ENCODE peak calls at places on chromosomes 4 and X, in seven cellular contexts. Q, A, E, U, I, O and P are unnamed samples.
A peak's percentile ranks its signal among the peaks of the same experiment; 100 is the strongest.

GRCh38 chrX:11541510-11541909 is 124.2 kb downstream of the ARHGAP6 start:
- DNase-seq in A (no peak), I (no peak), Q (no peak), O (no peak), U (no peak), E (no peak), P (no peak)

GRCh38 chr4:169846396-169846795 is 88.7 kb upstream of the HPF1 start:
- DNase-seq in E (no peak), Q (no peak), A (peak; percentile 1), U (no peak), O (no peak), I (no peak), P (no peak)

GRCh38 chrX:95903490-95903889 is 781.2 kb upstream of the DIAPH2 start:
- DNase-seq in I (no peak), O (no peak), E (no peak), U (no peak), Q (no peak), A (no peak), P (no peak)

GRCh38 chr4:2417196-2417764 is 1.2 kb downstream of the ZFYVE28 start:
- DNase-seq in O (no peak), A (no peak), U (peak; percentile 43), I (no peak), E (no peak), Q (peak; percentile 78), P (no peak)

GRCh38 chrX:15114865-15115566 is 154.9 kb downstream of the ASB9 start:
- DNase-seq in A (no peak), O (peak; percentile 13), E (no peak), U (no peak), Q (no peak), I (no peak), P (no peak)

GRCh38 chr4:27360651-27361347 is 500.2 kb downstream of the STIM2 start:
- DNase-seq in Q (no peak), U (no peak), A (peak; percentile 4), O (peak; percentile 3), I (no peak), E (no peak), P (no peak)

GRCh38 chrX:69320116-69320515 is 154.9 kb upstream of the PJA1 start:
- DNase-seq in Q (peak; percentile 4), O (no peak), E (no peak), A (no peak), I (no peak), U (no peak), P (no peak)

GRCh38 chr4:113575391-113575790 is 186.1 kb downstream of the CAMK2D start:
- DNase-seq in O (no peak), E (no peak), A (peak; percentile 60), Q (no peak), U (no peak), I (no peak), P (no peak)

GRCh38 chrX:39464253-39464652 is 633.5 kb downstream of the BCOR start:
- DNase-seq in A (no peak), E (no peak), U (no peak), Q (no peak), I (no peak), O (no peak), P (no peak)

GRCh38 chr4:78707793-78708192 is 68.4 kb upstream of the BMP2K start:
- DNase-seq in A (no peak), U (no peak), E (no peak), Q (no peak), O (no peak), I (no peak), P (no peak)

GRCh38 chrX:2145672-2146412 is 354.9 kb downstream of the DHRSX start:
- DNase-seq in A (no peak), E (no peak), Q (no peak), I (no peak), O (no peak), U (no peak), P (no peak)

GRCh38 chr4:119587796-119588195 is 40.8 kb downstream of the PDE5A start:
- DNase-seq in E (no peak), U (no peak), O (no peak), A (peak; percentile 30), Q (no peak), I (no peak), P (no peak)

GRCh38 chrX:16610121-16610565 is 39.8 kb upstream of the S100G start:
- DNase-seq in A (peak; percentile 74), I (no peak), O (no peak), E (no peak), U (no peak), Q (no peak), P (no peak)

GRCh38 chr4:7828926-7829325 is 110.7 kb downstream of the AFAP1 start:
- DNase-seq in I (no peak), O (no peak), Q (no peak), A (peak; percentile 89), E (no peak), U (no peak), P (no peak)

GRCh38 chr4:138706206-138706605 is 309.4 kb upstream of the NOCT start:
- DNase-seq in A (peak; percentile 27), E (no peak), Q (no peak), U (no peak), I (no peak), O (no peak), P (no peak)

GRCh38 chrX:152988536-152989291 is 5.2 kb downstream of the PNMA5 start:
- DNase-seq in O (no peak), E (no peak), A (no peak), U (no peak), Q (no peak), I (no peak), P (no peak)
- H3K27ac ChIP-seq in O (no peak overlapping the region), E (no peak overlapping the region), A (no peak overlapping the region), U (no peak overlapping the region), Q (no peak overlapping the region), I (no peak overlapping the region), P (no peak overlapping the region)

GRCh38 chrX:153637121-153638040 is 9.6 kb upstream of the DUSP9 start:
- DNase-seq in U (no peak), Q (peak; percentile 12), E (peak; percentile 44), I (no peak), O (no peak), A (no peak), P (no peak)

GRCh38 chrX:153635388-153635787 is 11.6 kb upstream of the DUSP9 start:
- DNase-seq in O (no peak), I (no peak), Q (peak; percentile 11), A (no peak), E (no peak), U (no peak), P (no peak)

GRCh38 chrX:153636716-153637115 is 10.3 kb upstream of the DUSP9 start:
- DNase-seq in E (no peak), I (no peak), U (no peak), A (no peak), O (no peak), Q (peak; percentile 12), P (no peak)

GRCh38 chrX:153634832-153635231 is 12.2 kb upstream of the DUSP9 start:
- DNase-seq in E (no peak), O (no peak), U (no peak), I (no peak), A (no peak), Q (peak; percentile 12), P (no peak)

DNA sequence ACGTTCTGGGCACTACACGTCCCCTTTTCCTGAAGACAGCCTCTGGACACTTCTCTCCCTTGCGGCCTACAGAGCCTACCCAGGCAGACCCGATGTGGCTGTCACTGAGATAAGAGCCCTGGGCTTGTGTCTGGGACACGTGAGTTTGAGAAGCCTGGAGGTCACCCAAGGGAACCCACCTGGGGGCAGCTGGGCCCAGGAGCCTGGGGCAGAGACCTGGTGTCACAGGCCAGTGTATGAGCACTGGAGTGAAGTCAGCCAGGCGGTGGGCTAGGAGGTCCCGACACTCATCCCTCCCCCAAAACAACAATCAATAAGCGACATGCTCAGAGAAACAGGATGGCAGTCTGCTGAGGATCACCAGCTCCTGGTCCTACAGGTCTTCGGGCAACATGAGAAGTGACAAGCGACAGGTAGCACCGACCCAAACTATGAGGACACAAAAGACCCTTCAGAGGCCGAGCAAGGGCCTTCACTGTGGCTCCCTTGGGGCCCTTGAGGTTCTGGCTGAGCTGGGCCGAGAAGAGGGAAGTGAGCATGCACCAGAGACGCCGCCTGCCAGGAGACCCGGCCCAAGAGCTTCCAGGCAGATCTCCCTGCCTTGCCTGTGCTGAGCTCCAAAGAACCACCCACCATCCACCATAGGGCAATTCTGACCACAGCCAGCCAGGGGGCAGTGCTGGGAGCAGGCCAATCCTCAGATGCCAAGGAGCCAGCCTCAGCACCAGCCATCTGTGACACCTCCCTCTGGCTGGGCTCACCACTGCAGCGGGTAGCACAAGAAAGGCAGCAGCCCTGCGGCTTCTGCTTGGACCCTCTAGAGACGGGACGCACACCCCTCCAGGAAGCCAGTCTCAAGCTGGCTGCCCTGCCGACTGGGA is 11.0 kb upstream of the DUSP9 start:
- DNase-seq in U (peak; percentile 47), Q (peak; percentile 63), O (peak; percentile 31), E (peak; percentile 59), A (no peak), I (no peak), P (peak; percentile 79)
- TF ChIP-seq RFX5 in U (no peak), Q (no peak), O (no peak), E (no peak), A (no peak), I (no peak), P (no peak)

GRCh38 chr4:174523003-174523693 is 860 bp upstream of the HPGD start:
- DNase-seq in E (no peak), U (no peak), A (no peak), O (no peak), I (no peak), Q (no peak), P (peak; percentile 21)

GRCh38 chr4:174521800-174522182 is 497 bp downstream of the HPGD start:
- DNase-seq in Q (peak; percentile 19), E (no peak), A (no peak), U (no peak), I (no peak), O (no peak), P (no peak)

GRCh38 chr4:174526731-174527130 is 4.4 kb upstream of the HPGD start:
- DNase-seq in E (no peak), A (no peak), Q (no peak), O (no peak), U (no peak), I (no peak), P (no peak)

GRCh38 chr4:174522183-174523002 is at the start of gene HPGD:
- DNase-seq in Q (peak; percentile 66), O (peak; percentile 15), E (no peak), I (no peak), A (no peak), U (peak; percentile 30), P (peak; percentile 33)

GRCh38 chr4:174524242-174524641 is 2.0 kb upstream of the HPGD start:
- DNase-seq in I (no peak), A (no peak), O (no peak), E (no peak), U (peak; percentile 28), Q (no peak), P (no peak)
- H3K27ac ChIP-seq in I (no peak overlapping the region), A (no peak overlapping the region), O (no peak overlapping the region), E (no peak overlapping the region), U (no peak overlapping the region), Q (no peak overlapping the region), P (peak overlapping the region; percentile 88)

DNA sequence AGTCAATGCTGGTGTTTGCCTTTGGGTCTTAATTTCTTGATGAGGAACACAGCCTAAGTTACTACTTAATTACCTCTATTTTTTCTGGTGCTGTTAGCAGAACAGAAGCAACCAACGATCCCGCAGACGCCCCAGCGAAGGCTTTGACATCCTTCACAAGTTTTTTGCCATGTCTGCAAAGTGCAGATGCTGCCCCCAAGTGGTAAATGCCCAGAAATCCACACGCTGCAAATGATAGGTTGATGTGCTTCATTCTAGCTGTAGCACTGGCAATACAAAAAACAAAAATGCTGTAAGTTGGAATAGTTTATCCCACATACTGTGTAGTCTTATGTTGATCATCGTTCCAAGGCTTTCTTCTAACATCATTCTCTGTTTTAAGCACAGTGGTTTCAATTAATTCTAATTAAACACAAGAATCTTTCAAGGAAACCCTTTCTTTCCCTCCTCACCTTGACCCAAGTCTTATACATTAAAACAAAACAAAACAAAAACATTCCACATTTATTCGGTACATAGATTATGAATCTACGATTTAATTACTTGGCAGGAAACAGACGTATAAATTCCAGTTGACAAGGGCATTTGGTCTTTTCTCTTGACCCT is 1.2 kb downstream of the PNPLA4 start:
- DNase-seq in U (peak; percentile 33), Q (peak; percentile 49), E (peak; percentile 53), A (peak; percentile 63), I (peak; percentile 51), O (peak; percentile 9), P (peak; percentile 35)
- TF ChIP-seq RFX5 in U (no peak), Q (no peak), E (no peak), A (no peak), I (no peak), O (no peak), P (no peak)